ENCODE peak calls at places on chromosome 10, in seven cellular contexts. One of them, this sample, is unnamed.

GRCh38 chr10:31270954-31271353 is 48.1 kb upstream of the ZEB1 start:
- DNase-seq in head of caudate nucleus: no peak
- DNase-seq in Peyer's patch: no peak
- DNase-seq in left cardiac atrium: no peak
- DNase-seq in MCF 10A: no peak
- DNase-seq in KBM-7: no peak
- DNase-seq in lung microvascular endothelial cell: no peak
- DNase-seq in this sample: no peak

GRCh38 chr10:58177362-58177947 is 90.2 kb downstream of the IPMK start:
- DNase-seq in head of caudate nucleus: no peak
- DNase-seq in Peyer's patch: no peak
- DNase-seq in left cardiac atrium: no peak
- DNase-seq in MCF 10A: peak; percentile 38
- DNase-seq in KBM-7: peak; percentile 50
- DNase-seq in lung microvascular endothelial cell: peak; percentile 58
- DNase-seq in this sample: no peak

GRCh38 chr10:77836299-77836820 is 90.2 kb downstream of the DLG5 start:
- DNase-seq in head of caudate nucleus: peak; percentile 26
- DNase-seq in Peyer's patch: no peak
- DNase-seq in left cardiac atrium: peak; percentile 73
- DNase-seq in MCF 10A: no peak
- DNase-seq in KBM-7: peak; percentile 90
- DNase-seq in lung microvascular endothelial cell: peak; percentile 63
- DNase-seq in this sample: no peak

GRCh38 chr10:4771554-4772201 is 54.3 kb upstream of the AKR1E2 start:
- DNase-seq in head of caudate nucleus: no peak
- DNase-seq in Peyer's patch: no peak
- DNase-seq in left cardiac atrium: no peak
- DNase-seq in MCF 10A: no peak
- DNase-seq in KBM-7: no peak
- DNase-seq in lung microvascular endothelial cell: peak; percentile 51
- DNase-seq in this sample: peak; percentile 40

GRCh38 chr10:69718951-69719350 is 82.8 kb upstream of the COL13A1 start:
- DNase-seq in head of caudate nucleus: no peak
- DNase-seq in Peyer's patch: no peak
- DNase-seq in left cardiac atrium: no peak
- DNase-seq in MCF 10A: no peak
- DNase-seq in KBM-7: no peak
- DNase-seq in lung microvascular endothelial cell: no peak
- DNase-seq in this sample: no peak

GRCh38 chr10:90347239-90347638 is 510.6 kb downstream of the HTR7 start:
- DNase-seq in head of caudate nucleus: no peak
- DNase-seq in Peyer's patch: no peak
- DNase-seq in left cardiac atrium: no peak
- DNase-seq in MCF 10A: no peak
- DNase-seq in KBM-7: no peak
- DNase-seq in lung microvascular endothelial cell: no peak
- DNase-seq in this sample: no peak

GRCh38 chr10:77702166-77702565 is 64.6 kb upstream of the KCNMA1 start:
- DNase-seq in head of caudate nucleus: no peak
- DNase-seq in Peyer's patch: no peak
- DNase-seq in left cardiac atrium: no peak
- DNase-seq in MCF 10A: peak; percentile 95
- DNase-seq in KBM-7: no peak
- DNase-seq in lung microvascular endothelial cell: no peak
- DNase-seq in this sample: peak; percentile 67

GRCh38 chr10:77191324-77192049 is 446.1 kb downstream of the KCNMA1 start:
- DNase-seq in head of caudate nucleus: no peak
- DNase-seq in Peyer's patch: no peak
- DNase-seq in left cardiac atrium: no peak
- DNase-seq in MCF 10A: no peak
- DNase-seq in KBM-7: no peak
- DNase-seq in lung microvascular endothelial cell: no peak
- DNase-seq in this sample: no peak

GRCh38 chr10:131311661-131312260 is at the start of gene TCERG1L:
- DNase-seq in head of caudate nucleus: no peak
- DNase-seq in Peyer's patch: no peak
- DNase-seq in left cardiac atrium: no peak
- DNase-seq in MCF 10A: no peak
- DNase-seq in KBM-7: no peak
- DNase-seq in lung microvascular endothelial cell: no peak
- DNase-seq in this sample: no peak

GRCh38 chr10:62056219-62056618 is 154.7 kb downstream of the ARID5B start:
- DNase-seq in head of caudate nucleus: no peak
- DNase-seq in Peyer's patch: no peak
- DNase-seq in left cardiac atrium: no peak
- DNase-seq in MCF 10A: no peak
- DNase-seq in KBM-7: no peak
- DNase-seq in lung microvascular endothelial cell: no peak
- DNase-seq in this sample: no peak